ENCODE peak calls at places on chromosome 17, in six cellular contexts. C is brain microvascular endothelial cell, X is fibroblast of lung, J is transverse colon, Q is upper lobe of right lung, Y is AG10803. K is an unnamed sample.

GRCh38 chr17:69302682-69303081 is 24.3 kb downstream of the ABCA5 start:
- DNase-seq in J (no peak), C (no peak), X (no peak), Y (no peak), Q (no peak), K (no peak)

GRCh38 chr17:57475786-57476185 is 219.5 kb downstream of the MSI2 start:
- DNase-seq in Q (no peak), C (no peak), Y (no peak), J (no peak), X (no peak), K (no peak)

GRCh38 chr17:16314189-16314588 is 39.1 kb downstream of the CENPV start:
- DNase-seq in C (no peak), J (no peak), Y (no peak), Q (no peak), X (peak; percentile 48), K (no peak)

GRCh38 chr17:30831257-30831656 is 509 bp upstream of the ATAD5 start:
- DNase-seq in Q (no peak), J (no peak), C (no peak), X (peak; percentile 20), Y (peak; percentile 8), K (peak; percentile 30)

GRCh38 chr17:75557075-75557851 is 30.3 kb upstream of the MYO15B start:
- DNase-seq in X (peak; percentile 45), Q (peak; percentile 87), J (peak; percentile 81), C (peak; percentile 5), Y (peak; percentile 9), K (no peak)

GRCh38 chr17:80791758-80792284 is 199.8 kb upstream of the CHMP6 start:
- DNase-seq in C (peak; percentile 99), Y (peak; percentile 93), Q (no peak), J (peak; percentile 55), X (peak; percentile 97), K (no peak)

GRCh38 chr17:63696381-63696961 is 3.5 kb downstream of the LIMD2 start:
- DNase-seq in X (no peak), C (no peak), J (peak; percentile 28), Y (peak; percentile 38), Q (no peak), K (peak; percentile 70)

GRCh38 chr17:47733047-47733413 is at the start of gene TBX21:
- DNase-seq in Y (peak; percentile 12), C (no peak), Q (peak; percentile 84), J (peak; percentile 87), X (peak; percentile 10), K (peak; percentile 92)

GRCh38 chr17:41919840-41920579 is 1.3 kb upstream of the ACLY start:
- DNase-seq in C (no peak), Q (peak; percentile 68), X (peak; percentile 18), J (no peak), Y (peak; percentile 42), K (no peak)

GRCh38 chr17:43856141-43856540 is 9.2 kb downstream of the CD300LG start:
- DNase-seq in Y (no peak), Q (peak; percentile 4), J (no peak), C (no peak), X (no peak), K (no peak)

GRCh38 chr17:34527908-34528470 is 51.4 kb upstream of the TMEM132E start:
- DNase-seq in Y (no peak), C (no peak), X (no peak), Q (no peak), J (no peak), K (no peak)

GRCh38 chr17:40598021-40598927 is 33.0 kb upstream of the CCR7 start:
- DNase-seq in Y (no peak), J (no peak), C (no peak), X (no peak), Q (peak; percentile 81), K (peak; percentile 53)

GRCh38 chr17:35747540-35748017 is 5.5 kb downstream of the GAS2L2 start:
- DNase-seq in J (peak; percentile 77), C (peak; percentile 64), Y (peak; percentile 73), Q (peak; percentile 80), X (peak; percentile 59), K (peak; percentile 91)

GRCh38 chr17:64778367-64779290 is 116.5 kb upstream of the SMURF2 start:
- DNase-seq in X (peak; percentile 13), Q (peak; percentile 76), Y (no peak), C (no peak), J (peak; percentile 59), K (peak; percentile 62)

GRCh38 chr17:27319536-27320221 is 25.8 kb downstream of the WSB1 start:
- DNase-seq in Q (peak; percentile 81), X (peak; percentile 60), C (no peak), J (peak; percentile 68), Y (peak; percentile 81), K (no peak)

GRCh38 chr17:80109713-80110446 is 8.5 kb downstream of the GAA start:
- DNase-seq in Y (no peak), X (no peak), Q (peak; percentile 52), C (no peak), J (no peak), K (no peak)

GRCh38 chr17:72567774-72568173 is 447.0 kb downstream of the SOX9 start:
- DNase-seq in Y (no peak), C (no peak), X (no peak), Q (no peak), J (no peak), K (no peak)

GRCh38 chr17:80926601-80927250 is 64.9 kb upstream of the CHMP6 start:
- DNase-seq in X (no peak), Y (no peak), C (no peak), Q (peak; percentile 44), J (no peak), K (no peak)

GRCh38 chr17:53012364-53012763 is 810.4 kb upstream of the KIF2B start:
- DNase-seq in Y (no peak), J (no peak), Q (no peak), X (no peak), C (no peak), K (no peak)

GRCh38 chr17:77497578-77497934 is 356.8 kb downstream of the SEC14L1 start:
- DNase-seq in Y (no peak), Q (peak; percentile 51), X (no peak), J (peak; percentile 4), C (no peak), K (no peak)

GRCh38 chr17:66897141-66897540 is 62.2 kb downstream of the CACNG5 start:
- DNase-seq in Q (no peak), Y (no peak), C (no peak), X (no peak), J (no peak), K (no peak)

GRCh38 chr17:66904760-66905637 is 59.5 kb upstream of the CACNG4 start:
- DNase-seq in Q (peak; percentile 66), J (no peak), X (peak; percentile 73), C (peak; percentile 71), Y (peak; percentile 48), K (no peak)

GRCh38 chr17:66898536-66898935 is 63.6 kb downstream of the CACNG5 start:
- DNase-seq in X (no peak), J (no peak), Y (no peak), C (no peak), Q (no peak), K (no peak)

GRCh38 chr17:66903781-66904180 is 60.7 kb upstream of the CACNG4 start:
- DNase-seq in Y (no peak), C (no peak), Q (no peak), J (no peak), X (no peak), K (no peak)

DNA sequence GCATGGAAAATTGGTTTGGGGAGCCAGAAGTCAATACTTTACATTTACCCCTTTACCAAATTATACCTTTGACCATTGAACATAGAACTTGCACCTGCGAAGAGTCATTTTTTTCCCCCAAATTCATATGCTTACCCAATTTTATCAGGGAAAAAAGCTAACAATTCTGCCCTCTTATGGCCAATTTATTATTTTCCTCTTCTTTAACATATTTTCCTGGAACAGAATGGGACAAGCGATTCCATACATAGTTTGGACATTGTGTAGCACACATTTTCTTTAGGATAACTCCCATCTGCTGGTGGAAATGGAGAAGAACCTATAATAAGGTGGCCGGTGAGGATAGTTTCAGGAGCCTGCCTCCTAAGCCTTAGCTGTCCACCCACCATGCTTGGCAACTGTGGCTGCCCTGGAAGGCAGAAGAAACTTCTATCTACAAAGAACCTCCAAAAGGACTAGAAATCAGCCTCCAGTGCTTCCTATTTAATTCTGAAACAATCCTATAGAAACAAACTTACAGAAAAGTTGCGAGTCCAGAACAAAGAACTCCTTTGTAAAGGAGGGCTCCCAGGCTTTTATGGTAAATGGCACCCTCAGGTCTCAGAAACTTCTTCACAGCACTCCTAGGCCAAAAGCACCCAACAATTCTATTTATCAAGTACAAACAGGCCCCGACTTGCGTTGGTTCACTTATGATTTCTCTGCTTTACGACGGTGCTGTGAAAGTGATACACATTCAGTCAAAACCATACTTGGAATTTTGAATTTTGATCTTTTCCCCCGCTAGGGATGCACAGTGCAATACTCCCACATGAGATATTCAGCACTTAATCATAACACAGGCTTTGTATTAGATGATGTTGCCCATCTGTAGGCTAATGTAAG is 64.1 kb upstream of the CACNG4 start:
- DNase-seq in X (peak; percentile 11), C (no peak), Q (peak; percentile 6), J (no peak), Y (no peak), K (no peak)
- TF ChIP-seq CTCF in X (peak; percentile 10), C (peak; percentile 25), Q (peak; percentile 41), J (no peak), Y (peak; percentile 44), K (no peak)

DNA sequence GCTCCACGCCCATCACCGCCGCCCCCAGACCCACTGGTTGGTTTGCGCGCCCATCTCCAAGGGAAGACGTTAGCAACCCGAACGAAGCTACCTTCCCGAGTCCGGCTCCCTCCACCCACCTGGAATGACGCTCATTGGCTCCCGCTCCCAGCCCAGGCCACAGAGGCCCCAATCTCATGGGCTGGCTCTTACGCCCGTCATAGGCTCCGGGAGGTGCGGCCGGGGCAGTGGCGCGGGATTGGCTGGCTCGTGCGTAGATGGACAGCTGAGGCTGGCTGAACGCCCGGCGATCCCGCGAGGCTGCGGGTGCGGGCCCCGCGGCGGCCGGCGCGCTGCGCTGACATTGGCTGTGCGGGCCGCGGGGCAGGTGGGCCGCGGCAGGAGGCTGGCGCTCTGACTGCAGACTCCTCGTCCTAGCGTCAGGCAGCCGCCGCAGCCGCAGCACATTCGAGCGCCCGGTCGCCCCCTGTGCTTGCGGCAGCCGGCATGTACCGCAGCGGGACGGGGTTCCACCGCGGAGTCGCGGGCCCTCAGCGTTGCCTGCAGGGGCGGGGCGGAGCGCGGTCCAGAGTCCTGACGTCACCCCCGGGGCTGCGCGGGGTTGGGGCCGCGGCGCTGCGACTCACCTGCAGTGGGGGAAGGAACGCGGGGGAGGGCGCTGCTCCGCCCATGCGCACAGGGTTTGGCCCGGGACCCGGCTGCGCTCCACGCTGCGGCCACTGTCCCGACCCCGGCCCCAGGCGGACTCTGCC is 453 bp upstream of the MYH10 start:
- DNase-seq in Q (peak; percentile 98), C (peak; percentile 100), X (peak; percentile 100), J (peak; percentile 95), Y (peak; percentile 99), K (peak; percentile 100)
- TF ChIP-seq CTCF in Q (peak; percentile 32), C (no peak), X (no peak), J (peak; percentile 25), Y (no peak), K (no peak)

GRCh38 chr17:28684963-28685362 is 23.0 kb downstream of the SUPT6H start:
- DNase-seq in Q (no peak), C (peak; percentile 10), X (peak; percentile 5), J (peak; percentile 35), Y (peak; percentile 55), K (no peak)
- TF ChIP-seq CTCF in Q (no peak), C (peak; percentile 16), X (no peak), J (no peak), Y (peak; percentile 6), K (no peak)

DNA sequence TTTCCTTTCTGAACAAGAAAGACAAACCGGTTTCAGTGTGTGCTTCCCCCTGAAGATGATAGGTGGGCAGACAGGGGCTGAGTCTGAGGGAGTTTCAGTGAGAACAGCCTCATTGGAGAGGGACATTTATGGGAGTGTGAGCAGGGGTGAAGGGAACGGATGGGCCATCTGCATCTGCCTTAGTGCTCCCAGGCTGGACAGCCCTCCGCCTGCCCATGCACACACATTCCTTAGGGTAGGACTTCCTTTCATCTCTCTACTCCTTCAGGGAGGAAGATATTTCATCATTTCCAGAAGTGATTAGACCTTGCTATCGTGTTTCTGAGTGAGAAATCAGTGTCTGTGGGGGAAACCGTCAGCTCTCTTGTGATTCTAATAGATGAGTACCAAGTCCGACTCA is 3.8 kb downstream of the SHISA6 start:
- DNase-seq in C (no peak), Y (no peak), Q (no peak), J (no peak), X (no peak), K (no peak)
- TF ChIP-seq CTCF in C (no peak), Y (no peak), Q (no peak), J (no peak), X (no peak), K (no peak)